ENCODE peak calls at places on chromosomes 4 and X, in four cellular contexts. Q is uterus, N is astrocyte of the spinal cord, X is nucleus accumbens. H is an unnamed sample.

GRCh38 chrX:53246231-53246630 is 21.2 kb upstream of the KDM5C start:
- DNase-seq in Q (no peak), X (no peak), N (no peak), H (no peak)

GRCh38 chrX:2819345-2820130 is 9.2 kb upstream of the GYG2 start:
- DNase-seq in Q (no peak), N (peak), X (no peak), H (peak)

GRCh38 chr4:81685105-81685504 is 213.4 kb upstream of the RASGEF1B start:
- DNase-seq in Q (no peak), N (peak), X (no peak), H (no peak)

GRCh38 chrX:27918799-27919198 is 62.5 kb downstream of the DCAF8L1 start:
- DNase-seq in Q (no peak), X (no peak), N (peak), H (peak)

GRCh38 chrX:54271661-54272060 is 86.2 kb downstream of the WNK3 start:
- DNase-seq in Q (no peak), X (no peak), N (no peak), H (no peak)

GRCh38 chr4:72119946-72120345 is 88.1 kb downstream of the NPFFR2 start:
- DNase-seq in N (no peak), X (no peak), Q (no peak), H (no peak)

GRCh38 chrX:43661521-43662240 is 5.6 kb downstream of the MAOA start:
- DNase-seq in Q (peak), X (no peak), N (peak), H (no peak)

GRCh38 chrX:34406580-34406979 is 250.5 kb downstream of the TMEM47 start:
- DNase-seq in Q (no peak), N (no peak), X (no peak), H (no peak)

GRCh38 chr4:39062094-39062493 is at the start of gene KLHL5:
- DNase-seq in Q (no peak), N (peak), X (no peak), H (no peak)

GRCh38 chr4:56828784-56829535 is 7.5 kb upstream of the SPINK2 start:
- DNase-seq in N (peak), X (no peak), Q (no peak), H (peak)

GRCh38 chr4:127622923-127623754 is 9.6 kb upstream of the INTU start:
- DNase-seq in X (no peak), N (peak), Q (no peak), H (peak)

GRCh38 chrX:16208601-16209000 is 41.3 kb downstream of the MAGEB17 start:
- DNase-seq in X (no peak), Q (no peak), N (no peak), H (no peak)

GRCh38 chr4:37434469-37434868 is 189.9 kb downstream of the NWD2 start:
- DNase-seq in N (no peak), X (no peak), Q (no peak), H (peak)

GRCh38 chrX:30906726-30907125 is 17.7 kb upstream of the TAB3 start:
- DNase-seq in X (no peak), Q (no peak), N (peak), H (peak)

GRCh38 chrX:67094061-67094460 is 449.8 kb upstream of the AR start:
- DNase-seq in Q (no peak), X (no peak), N (no peak), H (no peak)

GRCh38 chr4:56389558-56389957 is 2.3 kb upstream of the AASDH start:
- DNase-seq in X (no peak), Q (no peak), N (no peak), H (no peak)

GRCh38 chrX:97215166-97215565 is 331.5 kb downstream of the RPA4 start:
- DNase-seq in N (peak), Q (no peak), X (no peak), H (peak)

GRCh38 chr4:151358266-151358665 is 32.9 kb upstream of the SH3D19 start:
- DNase-seq in N (no peak), X (no peak), Q (no peak), H (no peak)

GRCh38 chr4:52659016-52659721 is at the start of gene USP46:
- DNase-seq in N (peak), X (no peak), Q (peak), H (peak)

GRCh38 chrX:119917877-119918276 is 22.2 kb downstream of the AKAP14 start:
- DNase-seq in Q (no peak), X (no peak), N (no peak), H (no peak)

GRCh38 chr4:189143255-189143654 is 797.4 kb upstream of the FRG1 start:
- DNase-seq in X (no peak), Q (no peak), N (no peak), H (peak)

GRCh38 chrX:10021461-10022272 is 54.5 kb downstream of the CLDN34 start:
- DNase-seq in X (no peak), N (no peak), Q (no peak), H (peak)

GRCh38 chr4:6684656-6685055 is 9.0 kb upstream of the S100P start:
- DNase-seq in Q (no peak), N (no peak), X (no peak), H (no peak)

GRCh38 chrX:357693-358471 is 28.8 kb downstream of the PPP2R3B start:
- DNase-seq in N (peak), X (no peak), Q (no peak), H (peak)

GRCh38 chr4:76802546-76803021 is 95.4 kb downstream of the SOWAHB start:
- DNase-seq in N (peak), X (no peak), Q (no peak), H (peak)

GRCh38 chr4:149709640-149710039 is 106.0 kb downstream of the IQCM start:
- DNase-seq in N (peak), X (no peak), Q (no peak), H (peak)

GRCh38 chr4:76072760-76073159 is 1.7 kb upstream of the ART3 start:
- DNase-seq in X (no peak), Q (no peak), N (no peak), H (no peak)

GRCh38 chr4:102883278-102883677 is 14.5 kb downstream of the CISD2 start:
- DNase-seq in X (no peak), N (no peak), Q (no peak), H (no peak)